ENCODE peak calls at places on chromosomes 2 and 18, in six cellular contexts. W, B, X, V, E and I are unnamed samples.

GRCh38 chr18:70623106-70623505 is 334.3 kb downstream of the SOCS6 start:
- DNase-seq in W (no peak), B (no peak), X (no peak), V (no peak), E (no peak), I (no peak)

GRCh38 chr2:28643911-28644334 is 107.7 kb upstream of the PPP1CB start:
- DNase-seq in W (no peak), B (no peak), X (no peak), V (peak; percentile 58), E (no peak), I (no peak)

GRCh38 chr2:152452256-152452973 is 117.4 kb downstream of the FMNL2 start:
- DNase-seq in W (no peak), B (no peak), X (no peak), V (no peak), E (no peak), I (no peak)

GRCh38 chr2:120346667-120347358 is 877 bp downstream of the INHBB start:
- DNase-seq in W (peak; percentile 39), B (no peak), X (peak; percentile 57), V (peak; percentile 71), E (peak; percentile 18), I (no peak)

GRCh38 chr2:232898592-232899541 is 28.8 kb downstream of the SNORC start:
- DNase-seq in W (peak; percentile 25), B (no peak), X (no peak), V (peak; percentile 53), E (no peak), I (no peak)

GRCh38 chr2:55138045-55138444 is 87.8 kb upstream of the RTN4 start:
- DNase-seq in W (no peak), B (no peak), X (no peak), V (no peak), E (no peak), I (no peak)

GRCh38 chr2:121790276-121790956 is 35.0 kb downstream of the TSN start:
- DNase-seq in W (no peak), B (no peak), X (no peak), V (peak; percentile 93), E (no peak), I (no peak)

GRCh38 chr2:190744041-190744440 is 95.2 kb downstream of the NAB1 start:
- DNase-seq in W (no peak), B (no peak), X (no peak), V (no peak), E (no peak), I (no peak)

GRCh38 chr2:69768217-69768616 is 26.3 kb downstream of the ANXA4 start:
- DNase-seq in W (no peak), B (no peak), X (no peak), V (no peak), E (no peak), I (no peak)

GRCh38 chr2:38907743-38908562 is 18.3 kb downstream of the ARHGEF33 start:
- DNase-seq in W (peak; percentile 18), B (no peak), X (no peak), V (peak; percentile 19), E (no peak), I (no peak)

GRCh38 chr18:10546557-10547300 is 20.9 kb downstream of the NAPG start:
- DNase-seq in W (no peak), B (no peak), X (no peak), V (peak; percentile 23), E (no peak), I (no peak)